ENCODE peak calls at places on chromosomes 1 and 21, in eight cellular contexts. O, D, K, E, S, J, M and I are unnamed samples.
A peak's percentile ranks its signal among the peaks of the same experiment; 100 is the strongest.

GRCh38 chr1:156691216-156691615 is 14.0 kb upstream of the NES start:
- DNase-seq in O (no peak), D (no peak), K (no peak), E (no peak), S (no peak), J (no peak), M (no peak), I (no peak)

GRCh38 chr1:117017062-117017461 is 15.5 kb downstream of the CD101 start:
- DNase-seq in O (no peak), D (no peak), K (no peak), E (no peak), S (no peak), J (no peak), M (no peak), I (no peak)

GRCh38 chr1:40360631-40361030 is 12.9 kb upstream of the SMAP2 start:
- DNase-seq in O (no peak), D (no peak), K (no peak), E (no peak), S (no peak), J (no peak), M (no peak), I (no peak)

GRCh38 chr1:37394574-37395464 is 79.6 kb upstream of the ZC3H12A start:
- DNase-seq in O (no peak), D (no peak), K (no peak), E (no peak), S (no peak), J (no peak), M (no peak), I (no peak)

GRCh38 chr1:210715072-210715471 is 386.4 kb downstream of the HHAT start:
- DNase-seq in O (no peak), D (no peak), K (no peak), E (no peak), S (no peak), J (no peak), M (no peak), I (no peak)

GRCh38 chr1:35298464-35298863 is 30.0 kb downstream of the ZMYM4 start:
- DNase-seq in O (peak; percentile 27), D (peak; percentile 15), K (no peak), E (peak; percentile 46), S (peak; percentile 46), J (no peak), M (no peak), I (no peak)

GRCh38 chr1:58841455-58841854 is 57.6 kb upstream of the JUN start:
- DNase-seq in O (no peak), D (no peak), K (no peak), E (peak; percentile 36), S (no peak), J (no peak), M (no peak), I (no peak)

GRCh38 chr1:82979593-82980230 is 1019.2 kb downstream of the TTLL7 start:
- DNase-seq in O (no peak), D (no peak), K (no peak), E (no peak), S (no peak), J (no peak), M (no peak), I (no peak)

GRCh38 chr1:245995474-245995873 is 511.6 kb downstream of the SMYD3 start:
- DNase-seq in O (no peak), D (no peak), K (no peak), E (no peak), S (no peak), J (no peak), M (no peak), I (no peak)

GRCh38 chr1:225650198-225650597 is 2.7 kb downstream of the ENAH start:
- DNase-seq in O (no peak), D (no peak), K (no peak), E (no peak), S (no peak), J (no peak), M (no peak), I (no peak)

GRCh38 chr1:179817789-179818188 is 59.8 kb downstream of the TOR1AIP2 start:
- DNase-seq in O (no peak), D (peak; percentile 76), K (peak; percentile 48), E (no peak), S (no peak), J (peak; percentile 75), M (no peak), I (no peak)

GRCh38 chr1:231091853-231092301 is 51.8 kb upstream of the FAM89A start:
- DNase-seq in O (peak; percentile 46), D (no peak), K (no peak), E (peak; percentile 46), S (no peak), J (peak; percentile 22), M (no peak), I (peak; percentile 31)

GRCh38 chr1:209406111-209406654 is 177.3 kb upstream of the CAMK1G start:
- DNase-seq in O (no peak), D (no peak), K (no peak), E (no peak), S (no peak), J (no peak), M (no peak), I (no peak)

GRCh38 chr1:63810936-63811335 is 37.1 kb downstream of the ROR1 start:
- DNase-seq in O (no peak), D (no peak), K (no peak), E (no peak), S (no peak), J (no peak), M (no peak), I (no peak)

GRCh38 chr1:201882665-201883132 is 6.0 kb upstream of the SHISA4 start:
- DNase-seq in O (no peak), D (no peak), K (peak; percentile 44), E (no peak), S (peak; percentile 72), J (no peak), M (peak; percentile 46), I (no peak)

GRCh38 chr1:219917851-219918466 is 10.4 kb downstream of the SLC30A10 start:
- DNase-seq in O (no peak), D (no peak), K (no peak), E (peak; percentile 93), S (peak; percentile 56), J (no peak), M (no peak), I (no peak)

DNA sequence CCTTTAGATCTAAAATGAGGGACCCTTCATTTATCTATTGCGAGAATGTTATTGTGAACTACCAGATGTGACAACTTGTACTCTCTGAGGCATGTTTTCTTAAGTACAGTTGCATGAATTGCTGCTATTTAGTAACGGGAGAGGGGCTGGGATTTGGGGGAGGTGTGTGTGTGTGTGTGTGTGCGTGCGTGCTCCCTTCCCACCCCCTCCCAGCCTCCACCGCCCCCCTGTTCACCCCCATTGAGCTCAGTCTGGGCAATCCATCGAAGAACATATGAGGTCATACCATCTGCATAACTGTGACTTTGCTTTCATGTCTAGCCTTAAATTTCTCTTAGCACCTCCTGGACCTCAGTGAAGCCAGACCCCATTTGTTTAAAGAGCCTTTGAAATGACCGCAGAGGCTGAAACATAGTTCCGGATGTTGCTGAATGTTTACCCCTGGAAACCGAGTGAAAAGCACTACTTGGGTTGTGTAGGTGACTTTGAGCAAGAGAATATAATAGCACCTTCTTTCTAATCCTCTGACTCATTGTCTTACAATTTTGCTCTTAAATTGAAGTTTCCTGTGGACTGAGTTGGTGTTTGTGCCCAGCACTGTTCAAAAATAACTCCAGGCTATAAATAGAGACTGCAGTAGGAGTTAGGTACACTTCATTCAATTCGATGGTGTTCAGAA is 75.4 kb downstream of the UBE4B start:
- DNase-seq in O (no peak), D (no peak), K (peak; percentile 53), E (no peak), S (peak; percentile 95), J (no peak), M (peak; percentile 24), I (no peak)
- H3K4me3 ChIP-seq in O (no peak overlapping the region), D (no peak overlapping the region), K (no peak overlapping the region), E (no peak overlapping the region), S (no peak overlapping the region), J (no peak overlapping the region), M (no peak overlapping the region), I (no peak overlapping the region)

DNA sequence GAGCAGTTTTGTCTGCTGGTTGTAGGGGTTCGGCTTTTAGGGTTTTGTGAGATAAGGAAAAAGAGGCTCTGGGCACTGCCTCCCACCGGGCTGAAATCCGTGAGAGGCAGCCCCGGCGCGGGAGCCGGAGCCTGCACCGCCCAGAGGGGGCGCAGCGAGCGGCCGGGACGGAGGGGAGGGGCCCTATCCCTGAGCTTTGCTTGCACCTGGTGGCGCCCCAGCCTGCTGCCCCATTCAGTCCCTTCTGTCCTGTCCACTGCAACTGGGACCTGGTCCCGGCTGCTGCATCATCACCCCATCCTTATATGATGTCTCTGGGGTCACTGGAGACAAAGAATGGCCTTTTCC is 512 bp upstream of the KCNJ6 start:
- DNase-seq in O (no peak), D (no peak), K (no peak), E (no peak), S (no peak), J (no peak), M (no peak), I (no peak)
- H3K4me3 ChIP-seq in O (no peak overlapping the region), D (no peak overlapping the region), K (no peak overlapping the region), E (no peak overlapping the region), S (no peak overlapping the region), J (no peak overlapping the region), M (no peak overlapping the region), I (no peak overlapping the region)

GRCh38 chr1:2416403-2416802 is 4.0 kb upstream of the PEX10 start:
- DNase-seq in O (peak; percentile 38), D (no peak), K (no peak), E (peak; percentile 33), S (no peak), J (peak; percentile 9), M (no peak), I (no peak)
- H3K4me3 ChIP-seq in O (peak overlapping the region; percentile 16), D (no peak overlapping the region), K (no peak overlapping the region), E (peak overlapping the region; percentile 52), S (no peak overlapping the region), J (no peak overlapping the region), M (no peak overlapping the region), I (no peak overlapping the region)

GRCh38 chr1:19483691-19484090 is 1.6 kb downstream of the CAPZB start:
- DNase-seq in O (no peak), D (no peak), K (no peak), E (no peak), S (no peak), J (no peak), M (no peak), I (no peak)

GRCh38 chr1:19479351-19480120 is 5.8 kb downstream of the CAPZB start:
- DNase-seq in O (no peak), D (no peak), K (no peak), E (no peak), S (no peak), J (no peak), M (no peak), I (no peak)

GRCh38 chr1:19483261-19483660 is 2.1 kb downstream of the CAPZB start:
- DNase-seq in O (no peak), D (no peak), K (no peak), E (no peak), S (no peak), J (no peak), M (no peak), I (no peak)

GRCh38 chr1:19480282-19480681 is 5.1 kb downstream of the CAPZB start:
- DNase-seq in O (no peak), D (no peak), K (no peak), E (no peak), S (no peak), J (no peak), M (no peak), I (no peak)

GRCh38 chr1:19481826-19482398 is 3.4 kb downstream of the CAPZB start:
- DNase-seq in O (no peak), D (no peak), K (no peak), E (no peak), S (no peak), J (no peak), M (no peak), I (no peak)
- H3K4me3 ChIP-seq in O (no peak overlapping the region), D (no peak overlapping the region), K (no peak overlapping the region), E (no peak overlapping the region), S (peak overlapping the region; percentile 84), J (no peak overlapping the region), M (no peak overlapping the region), I (no peak overlapping the region)

GRCh38 chr1:23166854-23167253 is 1.8 kb downstream of the LUZP1 start:
- DNase-seq in O (no peak), D (no peak), K (no peak), E (no peak), S (no peak), J (no peak), M (no peak), I (no peak)
- H3K4me3 ChIP-seq in O (peak overlapping the region; percentile 86), D (peak overlapping the region; percentile 78), K (peak overlapping the region; percentile 81), E (peak overlapping the region; percentile 96), S (peak overlapping the region; percentile 53), J (peak overlapping the region; percentile 95), M (peak overlapping the region; percentile 85), I (no peak overlapping the region)